ENCODE peak calls at places on chromosome 13, in eight cellular contexts. S is GM12864, D is left ventricle myocardium inferior, N is tibial artery, P is GM13977, G is fibroblast of the aortic adventitia, Y is lower leg skin, K is SK-N-SH. Z is an unnamed sample.

GRCh38 chr13:25080773-25081172 is 15.2 kb upstream of the PABPC3 start:
- DNase-seq in G (no peak), P (no peak), N (no peak), D (no peak), K (no peak), Y (no peak), S (no peak), Z (no peak)

GRCh38 chr13:30718661-30719520 is 16.5 kb upstream of the ALOX5AP start:
- DNase-seq in K (no peak), P (no peak), D (no peak), N (no peak), Y (no peak), G (peak), S (no peak), Z (peak)

GRCh38 chr13:104586010-104586746 is 1520.0 kb upstream of the SLC10A2 start:
- DNase-seq in S (no peak), K (no peak), G (peak), P (no peak), N (no peak), D (no peak), Y (no peak), Z (peak)

GRCh38 chr13:107117327-107118012 is 549.5 kb upstream of the ARGLU1 start:
- DNase-seq in Y (no peak), S (no peak), N (no peak), K (no peak), D (no peak), P (no peak), G (no peak), Z (peak)

GRCh38 chr13:114140131-114140908 is 7.9 kb upstream of the RASA3 start:
- DNase-seq in Y (no peak), P (no peak), D (no peak), K (no peak), S (no peak), G (no peak), N (no peak), Z (no peak)

GRCh38 chr13:88802886-88803285 is 1131.7 kb downstream of the SLITRK5 start:
- DNase-seq in S (no peak), G (no peak), P (no peak), D (no peak), K (no peak), Y (no peak), N (no peak), Z (no peak)

GRCh38 chr13:101978546-101979315 is 423.1 kb downstream of the FGF14 start:
- DNase-seq in P (no peak), G (no peak), K (peak), S (no peak), Y (no peak), N (no peak), D (no peak), Z (no peak)

GRCh38 chr13:67841071-67841470 is 610.9 kb upstream of the PCDH9 start:
- DNase-seq in P (no peak), Y (no peak), N (no peak), D (no peak), G (no peak), K (no peak), S (no peak), Z (no peak)

GRCh38 chr13:44969858-44970484 is 19.3 kb downstream of the NUFIP1 start:
- DNase-seq in S (no peak), K (peak), N (no peak), G (peak), P (peak), Y (no peak), D (no peak), Z (peak)

GRCh38 chr13:109000207-109000606 is 370.8 kb downstream of the MYO16 start:
- DNase-seq in S (no peak), G (no peak), K (no peak), D (no peak), N (no peak), Y (no peak), P (no peak), Z (no peak)

GRCh38 chr13:26759907-26760834 is at the start of gene GPR12:
- DNase-seq in D (no peak), G (peak), Y (no peak), N (no peak), P (no peak), S (no peak), K (peak), Z (no peak)

GRCh38 chr13:97116754-97117153 is 105.4 kb upstream of the MBNL2 start:
- DNase-seq in S (no peak), P (no peak), K (no peak), Y (no peak), N (no peak), G (peak), D (no peak), Z (peak)

GRCh38 chr13:103605546-103606326 is 539.5 kb upstream of the SLC10A2 start:
- DNase-seq in K (no peak), Y (no peak), N (no peak), G (no peak), S (no peak), P (no peak), D (no peak), Z (no peak)

GRCh38 chr13:59408738-59409137 is 755.0 kb downstream of the DIAPH3 start:
- DNase-seq in G (no peak), S (no peak), Y (no peak), K (no peak), D (no peak), N (no peak), P (no peak), Z (no peak)

GRCh38 chr13:113585828-113586355 is 1.3 kb downstream of the TFDP1 start:
- DNase-seq in N (peak), P (no peak), S (no peak), G (peak), D (no peak), K (no peak), Y (peak), Z (no peak)

GRCh38 chr13:41937388-41937787 is 23.5 kb downstream of the VWA8 start:
- DNase-seq in G (no peak), N (no peak), P (no peak), D (no peak), S (no peak), Y (no peak), K (no peak), Z (no peak)

GRCh38 chr13:23380534-23380933 is 53.0 kb downstream of the SACS start:
- DNase-seq in K (no peak), N (no peak), G (peak), S (no peak), Y (no peak), P (no peak), D (no peak), Z (peak)

GRCh38 chr13:31945202-31945978 is 86.2 kb upstream of the FRY start:
- DNase-seq in Y (peak), D (peak), K (peak), P (no peak), N (peak), G (peak), S (no peak), Z (peak)

GRCh38 chr13:31946091-31946770 is 85.3 kb upstream of the FRY start:
- DNase-seq in Y (no peak), K (no peak), D (no peak), N (no peak), P (no peak), S (no peak), G (peak), Z (peak)

GRCh38 chr13:31944262-31945160 is 87.1 kb upstream of the FRY start:
- DNase-seq in G (no peak), S (no peak), K (no peak), Y (no peak), P (no peak), D (no peak), N (no peak), Z (no peak)

GRCh38 chr13:31947506-31947905 is 84.1 kb upstream of the FRY start:
- DNase-seq in N (no peak), Y (no peak), D (no peak), K (no peak), G (no peak), S (no peak), P (no peak), Z (no peak)

DNA sequence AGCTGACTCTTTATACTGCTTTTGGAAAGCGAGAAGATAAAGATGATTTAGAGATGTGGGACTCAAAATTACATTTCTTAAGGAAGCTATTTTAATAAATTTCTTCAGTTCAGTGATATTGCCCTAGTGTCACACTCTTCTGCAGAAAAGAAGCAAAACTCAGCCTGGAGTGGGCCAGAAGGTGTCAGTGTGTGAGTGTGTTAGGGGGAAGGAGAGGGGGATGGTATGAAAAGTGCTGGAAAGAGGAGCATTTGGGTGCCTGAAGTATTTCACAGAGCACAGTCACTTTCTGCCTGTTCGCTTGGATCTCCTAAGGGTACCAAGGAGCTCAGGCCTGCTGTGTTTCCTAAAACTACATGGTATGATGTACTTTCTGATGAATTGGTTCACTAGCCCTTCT is 84.5 kb upstream of the FRY start:
- DNase-seq in Y (no peak), K (no peak), D (no peak), S (no peak), N (no peak), G (no peak), P (no peak), Z (no peak)
- TF ChIP-seq CTCF in Y (no peak), K (no peak), D (no peak), S (no peak), N (no peak), G (no peak), P (no peak), Z (no peak)

DNA sequence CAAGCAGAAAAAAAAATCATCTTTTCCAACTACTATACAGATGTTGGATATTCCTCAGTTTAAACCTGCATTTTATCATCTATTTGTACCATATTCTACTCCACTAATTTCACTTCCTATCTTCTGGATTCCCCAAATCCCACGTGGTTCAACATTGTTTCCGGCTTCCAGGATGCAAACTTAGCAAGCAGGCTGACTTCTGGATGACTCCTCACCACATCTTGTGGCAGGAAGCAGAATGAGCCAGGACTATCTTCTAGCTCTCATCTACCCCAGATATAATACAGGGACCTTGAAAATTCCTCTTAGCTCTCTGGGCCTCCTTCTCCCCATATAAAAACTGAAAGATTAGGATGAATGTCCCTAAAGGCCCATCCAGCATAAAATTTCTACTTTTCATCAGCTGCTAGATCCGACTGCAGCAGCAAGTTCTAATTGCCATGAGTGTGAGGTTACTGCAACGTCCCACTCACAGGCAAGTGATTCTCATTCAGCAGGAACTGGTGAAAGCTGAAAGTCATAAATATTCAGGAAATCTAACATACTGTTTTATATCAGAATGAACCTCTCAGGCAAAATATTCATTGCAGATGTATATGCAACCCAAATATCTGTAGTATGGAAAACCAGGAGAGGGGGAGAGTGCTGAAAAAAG is 93.4 kb downstream of the KCTD12 start:
- DNase-seq in K (no peak), S (no peak), N (peak), D (no peak), P (no peak), G (peak), Y (no peak), Z (peak)
- TF ChIP-seq CTCF in K (no peak), S (no peak), N (no peak), D (no peak), P (no peak), G (peak), Y (no peak), Z (peak)

GRCh38 chr13:36804588-36804987 is 14.4 kb upstream of the RFXAP start:
- DNase-seq in N (no peak), S (no peak), G (no peak), P (no peak), Y (no peak), D (no peak), K (no peak), Z (no peak)

GRCh38 chr13:36806102-36806501 is 12.9 kb upstream of the RFXAP start:
- DNase-seq in P (no peak), N (no peak), Y (no peak), K (no peak), S (no peak), G (no peak), D (no peak), Z (no peak)

GRCh38 chr13:36813226-36813625 is 5.8 kb upstream of the RFXAP start:
- DNase-seq in G (no peak), D (no peak), K (no peak), N (no peak), P (no peak), Y (no peak), S (no peak), Z (no peak)

GRCh38 chr13:36807616-36808015 is 11.4 kb upstream of the RFXAP start:
- DNase-seq in P (no peak), K (no peak), Y (no peak), D (no peak), N (no peak), S (no peak), G (no peak), Z (no peak)
- TF ChIP-seq CTCF in P (no peak), K (no peak), Y (no peak), D (no peak), N (no peak), S (no peak), G (no peak), Z (no peak)

GRCh38 chr13:90237852-90238251 is 1109.6 kb upstream of the MIR17HG start:
- DNase-seq in K (no peak), Y (no peak), G (no peak), D (no peak), S (no peak), P (no peak), N (no peak), Z (no peak)

GRCh38 chr13:90232291-90232690 is 1115.2 kb upstream of the MIR17HG start:
- DNase-seq in G (no peak), K (no peak), N (no peak), P (no peak), D (no peak), Y (no peak), S (no peak), Z (no peak)

GRCh38 chr13:90230311-90230710 is 1117.2 kb upstream of the MIR17HG start:
- DNase-seq in P (no peak), G (no peak), D (no peak), Y (no peak), S (no peak), N (no peak), K (no peak), Z (no peak)

GRCh38 chr13:90238433-90238832 is 1109.1 kb upstream of the MIR17HG start:
- DNase-seq in N (no peak), K (no peak), S (no peak), Y (no peak), P (no peak), G (peak), D (no peak), Z (no peak)

GRCh38 chr13:90233933-90234672 is 1113.4 kb upstream of the MIR17HG start:
- DNase-seq in N (no peak), Y (no peak), K (no peak), S (no peak), P (no peak), G (peak), D (no peak), Z (no peak)
- TF ChIP-seq CTCF in N (no peak), Y (no peak), K (peak), S (no peak), P (no peak), G (no peak), D (no peak), Z (no peak)

GRCh38 chr13:47798194-47798593 is 202.9 kb downstream of the SUCLA2 start:
- DNase-seq in S (no peak), G (no peak), K (no peak), Y (no peak), N (no peak), P (no peak), D (no peak), Z (no peak)

GRCh38 chr13:47796816-47797215 is 204.3 kb downstream of the SUCLA2 start:
- DNase-seq in N (no peak), P (no peak), G (no peak), K (no peak), D (peak), S (no peak), Y (no peak), Z (no peak)

GRCh38 chr13:47790755-47791154 is 210.3 kb downstream of the SUCLA2 start:
- DNase-seq in Y (no peak), D (no peak), K (no peak), G (no peak), P (no peak), N (no peak), S (no peak), Z (no peak)

GRCh38 chr13:47798906-47799305 is 202.2 kb downstream of the SUCLA2 start:
- DNase-seq in Y (no peak), P (no peak), G (peak), S (no peak), N (no peak), K (no peak), D (no peak), Z (peak)

GRCh38 chr13:47794963-47795362 is 206.1 kb downstream of the SUCLA2 start:
- DNase-seq in S (no peak), K (peak), G (peak), Y (no peak), N (no peak), P (no peak), D (no peak), Z (peak)
- TF ChIP-seq CTCF in S (peak), K (peak), G (peak), Y (no peak), N (peak), P (peak), D (peak), Z (peak)

GRCh38 chr13:98144501-98145350 is 1.8 kb downstream of the FARP1 start:
- DNase-seq in N (no peak), Y (no peak), D (no peak), P (no peak), G (peak), S (no peak), K (peak), Z (peak)
- TF ChIP-seq CTCF in N (peak), Y (no peak), D (no peak), P (no peak), G (peak), S (no peak), K (peak), Z (peak)

DNA sequence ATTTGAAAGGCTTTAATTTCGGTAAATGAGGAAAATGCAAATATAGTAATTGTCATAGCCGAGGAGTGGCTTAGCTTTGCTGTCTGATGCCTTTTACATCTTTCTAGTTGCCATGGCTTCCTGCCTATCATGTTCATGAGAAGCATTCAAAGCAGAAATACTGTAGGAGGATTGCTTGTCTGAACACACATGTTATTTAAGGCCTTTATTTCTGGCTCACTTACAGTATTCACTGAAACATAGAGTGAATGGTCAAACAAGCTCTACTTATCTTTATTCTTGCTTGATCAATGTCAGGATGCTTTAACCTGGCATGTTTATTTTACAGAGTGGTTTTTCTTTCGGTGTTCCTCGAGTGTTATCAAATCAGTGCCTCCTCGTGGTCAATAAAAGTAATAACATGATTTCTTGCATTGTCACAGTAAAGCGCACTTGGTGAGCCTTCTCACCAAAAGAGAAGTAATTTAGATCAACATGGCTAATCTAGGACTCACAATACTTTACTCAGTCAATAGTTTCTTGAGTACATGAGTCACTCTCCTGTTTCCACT is 73.5 kb upstream of the PCDH17 start:
- DNase-seq in K (peak), P (peak), N (no peak), D (no peak), G (no peak), Y (no peak), S (no peak), Z (no peak)
- TF ChIP-seq CTCF in K (peak), P (peak), N (no peak), D (no peak), G (no peak), Y (no peak), S (no peak), Z (no peak)

Z was measured in IMR-90.